ENCODE peak calls at places on chromosome 14, in four cellular contexts. F is OCI-LY7, A is PC-3, H is hepatocyte. I is an unnamed sample.

GRCh38 chr14:91873476-91874265 is 6.3 kb upstream of the TC2N start:
- DNase-seq in F (peak; percentile 89), A (peak; percentile 53), H (no peak), I (no peak)

GRCh38 chr14:102523200-102524025 is 13.8 kb upstream of the ANKRD9 start:
- DNase-seq in F (no peak), A (no peak), H (peak; percentile 14), I (no peak)

GRCh38 chr14:51328942-51329350 is 88.9 kb downstream of the TMX1 start:
- DNase-seq in F (no peak), A (no peak), H (no peak), I (no peak)

GRCh38 chr14:26594148-26594547 is 3.7 kb downstream of the NOVA1 start:
- DNase-seq in F (no peak), A (no peak), H (no peak), I (no peak)

GRCh38 chr14:91258021-91258618 is 13.6 kb upstream of the GPR68 start:
- DNase-seq in F (no peak), A (no peak), H (no peak), I (no peak)

GRCh38 chr14:59252772-59253500 is 64.5 kb downstream of the DAAM1 start:
- DNase-seq in F (no peak), A (no peak), H (no peak), I (no peak)

GRCh38 chr14:58760121-58760520 is 122.4 kb downstream of the DACT1 start:
- DNase-seq in F (no peak), A (no peak), H (no peak), I (no peak)

GRCh38 chr14:99653618-99654017 is 8.7 kb downstream of the HHIPL1 start:
- DNase-seq in F (no peak), A (no peak), H (no peak), I (no peak)

GRCh38 chr14:33999771-34000291 is 49.0 kb upstream of the EGLN3 start:
- DNase-seq in F (no peak), A (no peak), H (no peak), I (no peak)

GRCh38 chr14:70642313-70643235 is 858 bp downstream of the TTC9 start:
- DNase-seq in F (peak; percentile 79), A (no peak), H (peak; percentile 47), I (peak; percentile 9)

GRCh38 chr14:52706286-52706685 is 714 bp upstream of the PSMC6 start:
- DNase-seq in F (peak; percentile 22), A (peak; percentile 56), H (peak; percentile 41), I (no peak)

GRCh38 chr14:99604766-99605298 is 825 bp upstream of the CCDC85C start:
- DNase-seq in F (peak; percentile 66), A (peak; percentile 36), H (peak; percentile 75), I (peak; percentile 82)

GRCh38 chr14:104979758-104980591 is 1.8 kb upstream of the AHNAK2 start:
- DNase-seq in F (no peak), A (peak; percentile 82), H (peak; percentile 39), I (no peak)

GRCh38 chr14:50856660-50857059 is 15.2 kb upstream of the ABHD12B start:
- DNase-seq in F (no peak), A (no peak), H (no peak), I (no peak)

GRCh38 chr14:63727231-63727735 is 582 bp downstream of the SGPP1 start:
- DNase-seq in F (peak; percentile 47), A (peak; percentile 15), H (peak; percentile 66), I (peak; percentile 26)

GRCh38 chr14:79325071-79325470 is 886.2 kb downstream of the DIO2 start:
- DNase-seq in F (no peak), A (peak; percentile 71), H (no peak), I (no peak)

GRCh38 chr14:33404054-33404453 is 465.4 kb downstream of the NPAS3 start:
- DNase-seq in F (no peak), A (peak; percentile 91), H (peak; percentile 10), I (no peak)

GRCh38 chr14:99968156-99968920 is 96.9 kb upstream of the EVL start:
- DNase-seq in F (no peak), A (peak; percentile 39), H (no peak), I (no peak)

DNA sequence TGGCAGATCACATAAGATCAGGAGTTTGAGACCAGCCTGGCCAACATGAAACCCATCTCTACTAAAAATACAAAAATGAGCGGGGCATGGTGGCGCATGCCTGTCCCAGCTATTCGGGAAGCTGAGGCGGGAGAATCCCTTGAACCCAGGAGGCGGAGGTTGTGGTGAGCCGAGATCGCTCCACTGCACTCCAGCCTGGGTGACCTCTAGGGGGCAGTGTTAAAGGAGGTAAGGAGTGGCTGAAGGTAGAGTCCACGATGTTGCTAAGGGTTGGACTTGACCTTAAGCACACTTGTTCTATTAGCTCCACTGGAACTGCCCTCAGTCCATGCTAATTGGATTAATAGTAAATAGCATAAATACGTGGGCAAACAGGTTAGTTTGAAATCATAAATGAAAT is 62.4 kb upstream of the PSMC1 start:
- DNase-seq in F (peak; percentile 9), A (no peak), H (no peak), I (peak; percentile 31)
- TF ChIP-seq CTCF in F (peak; percentile 72), A (peak; percentile 48), H (no peak), I (peak; percentile 64)

DNA sequence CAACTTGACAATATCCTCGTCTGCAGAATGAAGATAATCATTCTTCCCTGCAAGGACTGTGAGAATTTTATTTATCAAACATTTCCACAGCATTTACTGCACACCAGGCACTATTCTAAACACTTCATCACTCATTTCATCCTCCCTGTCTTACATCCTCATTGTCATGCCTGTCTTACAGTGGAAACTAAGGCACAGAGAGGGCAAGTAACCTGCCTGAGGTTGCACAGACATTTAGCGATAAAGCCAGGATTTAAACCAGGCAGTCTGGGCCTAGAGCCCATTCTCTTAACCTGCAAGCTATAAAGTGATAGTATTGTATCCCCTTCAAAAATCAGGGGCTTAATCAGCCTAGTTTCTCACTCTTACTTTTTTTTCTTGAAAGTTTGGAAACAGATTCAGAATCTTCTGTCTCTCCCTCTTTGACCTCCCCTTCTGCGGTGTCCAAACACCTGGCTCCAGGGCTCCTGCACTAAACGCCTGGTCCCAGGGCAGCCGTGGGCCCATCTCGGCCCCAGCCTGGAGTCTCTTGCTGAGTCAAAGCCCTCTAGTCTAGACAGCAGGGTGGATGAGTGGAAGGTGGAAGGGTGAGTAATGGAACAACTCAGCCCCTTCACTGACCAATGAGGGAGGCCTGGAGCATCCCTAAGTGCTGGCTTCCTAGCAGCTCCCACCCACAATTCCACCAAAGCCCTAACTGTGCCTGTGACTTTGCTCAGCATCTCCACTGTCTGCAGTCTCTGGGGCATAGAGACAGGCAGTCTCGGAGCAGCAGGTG is 12.5 kb downstream of the ISM2 start:
- DNase-seq in F (no peak), A (peak; percentile 46), H (no peak), I (no peak)
- TF ChIP-seq EZH2phosphoT487 in F (no peak), A (no peak), H (no peak), I (no peak)

DNA sequence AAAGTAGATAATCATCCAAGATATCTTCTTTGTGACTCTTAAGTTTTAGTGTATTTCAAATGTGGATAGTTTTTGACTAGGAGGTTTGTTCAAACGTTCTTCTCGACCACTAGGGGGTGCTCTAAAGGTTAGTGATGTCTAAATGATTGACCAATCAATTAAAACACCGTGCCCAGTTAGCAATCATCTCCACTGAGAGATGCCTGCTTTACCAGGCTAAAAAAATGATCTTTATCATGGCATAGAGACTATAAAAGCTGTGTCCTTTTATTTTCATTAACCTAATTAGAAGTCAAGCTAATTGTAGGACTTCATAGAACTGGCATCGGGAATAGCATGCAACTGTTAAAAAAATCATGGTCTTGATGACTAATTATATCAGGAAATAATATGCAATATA is 153.9 kb downstream of the PRKCH start:
- DNase-seq in F (peak; percentile 91), A (peak; percentile 89), H (peak; percentile 86), I (peak; percentile 86)
- TF ChIP-seq CTCF in F (peak; percentile 99), A (peak; percentile 97), H (peak; percentile 73), I (peak; percentile 89)

GRCh38 chr14:95759952-95760351 is 46.0 kb upstream of the TCL1A start:
- DNase-seq in F (no peak), A (no peak), H (no peak), I (no peak)

GRCh38 chr14:95761436-95761835 is 47.5 kb upstream of the TCL1A start:
- DNase-seq in F (no peak), A (no peak), H (no peak), I (no peak)

GRCh38 chr14:95763875-95764274 is 50.0 kb upstream of the TCL1A start:
- DNase-seq in F (no peak), A (no peak), H (no peak), I (no peak)

GRCh38 chr14:95758331-95758730 is 44.4 kb upstream of the TCL1A start:
- DNase-seq in F (no peak), A (no peak), H (no peak), I (no peak)

DNA sequence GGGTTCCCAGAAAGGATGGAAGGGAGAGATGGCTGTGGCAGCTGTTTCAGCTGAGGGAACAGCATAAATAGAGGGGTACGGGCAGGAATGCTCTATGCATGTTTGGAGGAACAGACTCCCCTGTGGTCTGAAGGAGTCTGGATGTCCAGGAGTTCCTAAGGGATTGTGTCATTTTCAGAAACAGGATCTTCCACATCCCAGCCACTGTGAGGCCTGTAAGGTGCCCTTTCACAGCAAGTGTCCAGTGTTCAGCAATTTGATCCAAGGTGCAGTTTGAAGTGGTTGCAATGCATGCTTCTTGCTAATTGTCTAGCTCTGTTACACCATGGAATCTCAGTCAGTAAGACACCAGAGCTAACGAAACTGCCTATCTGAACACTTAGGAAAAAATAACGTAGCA is 46.7 kb upstream of the TCL1A start:
- DNase-seq in F (no peak), A (no peak), H (no peak), I (no peak)
- TF ChIP-seq EZH2phosphoT487 in F (no peak), A (no peak), H (no peak), I (no peak)

DNA sequence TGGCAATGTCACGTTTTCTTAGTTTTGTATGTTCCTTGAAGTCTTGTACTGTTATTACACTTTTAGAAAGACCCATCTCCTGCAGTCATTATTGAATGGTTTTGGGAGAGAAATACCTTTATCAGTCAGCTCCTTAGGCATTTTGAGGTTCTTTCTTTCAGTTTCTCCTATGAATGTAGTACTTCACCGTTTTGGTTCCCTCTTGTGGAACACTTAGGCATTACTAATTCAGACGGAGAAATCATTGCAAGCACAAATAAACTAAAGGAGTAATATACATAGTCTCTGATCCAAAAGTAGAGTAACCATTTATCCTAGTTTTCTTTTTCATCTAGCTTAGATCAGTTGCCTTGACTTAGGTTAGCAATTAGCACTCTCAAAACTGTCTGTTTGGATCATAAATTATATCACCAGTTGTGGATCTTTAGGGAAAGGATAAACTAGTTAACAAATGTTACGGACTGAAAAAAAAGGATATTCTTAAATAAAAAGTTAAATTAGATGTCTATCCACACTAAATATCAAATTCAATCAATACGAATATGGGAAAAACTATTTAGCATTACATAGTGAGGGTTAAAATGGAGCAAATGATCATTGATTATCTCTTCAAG is 1538.3 kb upstream of the SEL1L start:
- DNase-seq in F (peak; percentile 39), A (peak; percentile 50), H (peak; percentile 23), I (peak; percentile 45)
- TF ChIP-seq CTCF in F (peak; percentile 71), A (peak; percentile 47), H (peak; percentile 47), I (peak; percentile 67)